ENCODE peak calls at places on chromosomes 12 and 14, in nine cellular contexts. U, K, D, L, C, G, E, R and Y are unnamed samples.

GRCh38 chr14:95759952-95760351 is 46.0 kb upstream of the TCL1A start:
- DNase-seq in U (peak; percentile 1), K (no peak), D (no peak), L (no peak), C (no peak), G (no peak), E (peak; percentile 33), R (no peak), Y (no peak)

GRCh38 chr14:102777711-102778615 is 714 bp downstream of the TRAF3 start:
- DNase-seq in U (peak; percentile 40), K (no peak), D (no peak), L (peak; percentile 57), C (no peak), G (peak; percentile 36), E (peak; percentile 40), R (no peak), Y (no peak)

GRCh38 chr12:2354151-2354991 is 301.6 kb downstream of the CACNA1C start:
- DNase-seq in U (no peak), K (no peak), D (no peak), L (no peak), C (no peak), G (no peak), E (no peak), R (no peak), Y (no peak)

GRCh38 chr12:124278389-124279101 is 16.3 kb upstream of the RFLNA start:
- DNase-seq in U (no peak), K (no peak), D (no peak), L (no peak), C (no peak), G (no peak), E (peak; percentile 27), R (no peak), Y (no peak)

GRCh38 chr14:29310210-29310609 is 543.6 kb downstream of the FOXG1 start:
- DNase-seq in U (no peak), K (no peak), D (no peak), L (no peak), C (no peak), G (no peak), E (no peak), R (no peak), Y (no peak)

GRCh38 chr12:104132351-104132956 is 5.6 kb downstream of the NFYB start:
- DNase-seq in U (no peak), K (no peak), D (no peak), L (no peak), C (no peak), G (no peak), E (peak; percentile 55), R (no peak), Y (no peak)

GRCh38 chr12:125382896-125383295 is 317.7 kb downstream of the AACS start:
- DNase-seq in U (no peak), K (no peak), D (no peak), L (no peak), C (no peak), G (no peak), E (no peak), R (no peak), Y (no peak)

GRCh38 chr12:66919466-66919865 is 240.6 kb upstream of the GRIP1 start:
- DNase-seq in U (no peak), K (no peak), D (no peak), L (no peak), C (no peak), G (no peak), E (no peak), R (no peak), Y (no peak)

GRCh38 chr12:81252228-81252627 is 174.3 kb downstream of the ACSS3 start:
- DNase-seq in U (no peak), K (no peak), D (no peak), L (no peak), C (no peak), G (no peak), E (no peak), R (no peak), Y (no peak)

GRCh38 chr12:111429760-111430417 is 24.2 kb downstream of the SH2B3 start:
- DNase-seq in U (no peak), K (no peak), D (no peak), L (no peak), C (no peak), G (peak; percentile 61), E (no peak), R (no peak), Y (no peak)

GRCh38 chr12:121839993-121840761 is 18.5 kb downstream of the HPD start:
- DNase-seq in U (no peak), K (no peak), D (no peak), L (no peak), C (no peak), G (no peak), E (peak; percentile 53), R (no peak), Y (no peak)